ENCODE peak calls at places on chromosomes 16 and 17, in seven cellular contexts. T is BE2C, U is RWPE1, F is brain pericyte, N is HTR-8/SVneo, Z is stomach, I is amniotic epithelial cell. B is an unnamed sample.

GRCh38 chr17:75691371-75692290 is 24.5 kb downstream of the SAP30BP start:
- DNase-seq in T (no peak), U (no peak), F (no peak), N (no peak), Z (no peak), I (peak; percentile 75), B (peak; percentile 91)

GRCh38 chr16:70573451-70574121 is 50.0 kb downstream of the SF3B3 start:
- DNase-seq in T (no peak), U (no peak), F (peak; percentile 95), N (no peak), Z (no peak), I (peak; percentile 78), B (peak; percentile 93)

GRCh38 chr17:80984749-80985148 is 6.9 kb upstream of the CHMP6 start:
- DNase-seq in T (no peak), U (no peak), F (no peak), N (peak; percentile 87), Z (no peak), I (peak; percentile 94), B (peak; percentile 97)

GRCh38 chr16:12348733-12349704 is 372.5 kb downstream of the SNX29 start:
- DNase-seq in T (no peak), U (no peak), F (no peak), N (no peak), Z (no peak), I (no peak), B (no peak)

GRCh38 chr16:4317471-4318170 is 1.8 kb downstream of the GLIS2 start:
- DNase-seq in T (no peak), U (no peak), F (no peak), N (peak; percentile 42), Z (no peak), I (no peak), B (peak; percentile 42)

GRCh38 chr17:41563607-41564006 is 8.3 kb downstream of the KRT9 start:
- DNase-seq in T (no peak), U (no peak), F (no peak), N (no peak), Z (no peak), I (no peak), B (no peak)

GRCh38 chr16:84618428-84619102 is 687 bp upstream of the COTL1 start:
- DNase-seq in T (peak; percentile 37), U (peak; percentile 87), F (peak; percentile 46), N (peak; percentile 76), Z (no peak), I (peak; percentile 93), B (peak; percentile 99)

GRCh38 chr17:16377804-16378400 is 3.0 kb upstream of the UBB start:
- DNase-seq in T (no peak), U (no peak), F (no peak), N (no peak), Z (no peak), I (peak; percentile 59), B (peak; percentile 54)

GRCh38 chr17:74742153-74742515 is 5.1 kb downstream of the RAB37 start:
- DNase-seq in T (no peak), U (no peak), F (no peak), N (no peak), Z (no peak), I (no peak), B (no peak)

GRCh38 chr16:28324235-28324886 is 32.0 kb downstream of the SBK1 start:
- DNase-seq in T (no peak), U (no peak), F (no peak), N (no peak), Z (peak; percentile 25), I (no peak), B (no peak)

GRCh38 chr16:49856741-49857330 is 924 bp upstream of the ZNF423 start:
- DNase-seq in T (peak; percentile 90), U (peak; percentile 66), F (peak; percentile 59), N (peak; percentile 46), Z (peak; percentile 74), I (peak; percentile 66), B (peak; percentile 79)

B was measured in astrocyte.